ENCODE peak calls at places on chromosomes 3 and 15, in eight cellular contexts. J is A549, R is suprapubic skin, X is heart left ventricle, N is breast epithelium, S is IMR-90, F is GM12891, Q is GM12892. E is an unnamed sample.

GRCh38 chr3:48406443-48407431 is 23.1 kb downstream of the PLXNB1 start:
- DNase-seq in J (no peak), R (peak), X (no peak), N (peak), S (no peak), F (peak), Q (peak), E (no peak)

GRCh38 chr3:73437828-73438227 is 186.9 kb downstream of the PDZRN3 start:
- DNase-seq in J (no peak), R (no peak), X (no peak), N (no peak), S (peak), F (no peak), Q (no peak), E (no peak)

GRCh38 chr3:58421004-58421403 is 12.6 kb downstream of the PDHB start:
- DNase-seq in J (no peak), R (no peak), X (no peak), N (no peak), S (no peak), F (no peak), Q (no peak), E (no peak)

GRCh38 chr15:57769266-57769665 is 62.8 kb downstream of the POLR2M start:
- DNase-seq in J (no peak), R (no peak), X (peak), N (no peak), S (peak), F (no peak), Q (no peak), E (no peak)

GRCh38 chr3:8741581-8742355 is 8.2 kb downstream of the CAV3 start:
- DNase-seq in J (peak), R (peak), X (no peak), N (peak), S (peak), F (no peak), Q (no peak), E (peak)

GRCh38 chr3:5138214-5138981 is 16.3 kb downstream of the ARL8B start:
- DNase-seq in J (no peak), R (no peak), X (no peak), N (no peak), S (peak), F (no peak), Q (no peak), E (no peak)

GRCh38 chr15:64246364-64247189 is 83.8 kb upstream of the PPIB start:
- DNase-seq in J (peak), R (no peak), X (no peak), N (no peak), S (peak), F (peak), Q (peak), E (peak)

GRCh38 chr15:89665449-89666146 is 10.3 kb upstream of the KIF7 start:
- DNase-seq in J (peak), R (no peak), X (peak), N (no peak), S (peak), F (no peak), Q (no peak), E (no peak)

GRCh38 chr3:61030469-61031035 is 220.7 kb downstream of the FHIT start:
- DNase-seq in J (no peak), R (no peak), X (no peak), N (no peak), S (no peak), F (no peak), Q (no peak), E (peak)

GRCh38 chr3:106135451-106136160 is 266.8 kb upstream of the CBLB start:
- DNase-seq in J (no peak), R (no peak), X (peak), N (no peak), S (no peak), F (no peak), Q (no peak), E (no peak)

GRCh38 chr3:120470870-120471269 is 20.1 kb upstream of the FSTL1 start:
- DNase-seq in J (no peak), R (no peak), X (no peak), N (no peak), S (no peak), F (no peak), Q (no peak), E (no peak)

GRCh38 chr3:62261121-62261520 is 112.2 kb downstream of the FEZF2 start:
- DNase-seq in J (no peak), R (no peak), X (no peak), N (no peak), S (no peak), F (no peak), Q (no peak), E (no peak)

GRCh38 chr3:52374173-52374572 is 58.1 kb downstream of the DNAH1 start:
- DNase-seq in J (no peak), R (no peak), X (no peak), N (no peak), S (no peak), F (no peak), Q (no peak), E (no peak)

GRCh38 chr15:78120523-78120922 is 10.7 kb downstream of the CIB2 start:
- DNase-seq in J (no peak), R (no peak), X (no peak), N (no peak), S (no peak), F (no peak), Q (no peak), E (no peak)

GRCh38 chr3:45312836-45313493 is 75.4 kb upstream of the LARS2 start:
- DNase-seq in J (no peak), R (peak), X (no peak), N (no peak), S (no peak), F (no peak), Q (no peak), E (no peak)

GRCh38 chr15:63244399-63244798 is 33.0 kb upstream of the APH1B start:
- DNase-seq in J (no peak), R (no peak), X (no peak), N (no peak), S (no peak), F (no peak), Q (no peak), E (no peak)

GRCh38 chr15:28918141-28918983 is 32.6 kb downstream of the APBA2 start:
- DNase-seq in J (peak), R (peak), X (no peak), N (no peak), S (no peak), F (no peak), Q (no peak), E (no peak)

GRCh38 chr3:55633333-55633732 is 146.2 kb upstream of the WNT5A start:
- DNase-seq in J (no peak), R (no peak), X (no peak), N (no peak), S (no peak), F (no peak), Q (no peak), E (no peak)

GRCh38 chr15:81911572-81911971 is 134.2 kb downstream of the MEX3B start:
- DNase-seq in J (no peak), R (no peak), X (no peak), N (no peak), S (no peak), F (no peak), Q (no peak), E (no peak)

GRCh38 chr15:64224508-64224907 is 61.7 kb upstream of the PPIB start:
- DNase-seq in J (no peak), R (no peak), X (no peak), N (no peak), S (peak), F (no peak), Q (no peak), E (no peak)

GRCh38 chr15:37038036-37038715 is 62.2 kb downstream of the MEIS2 start:
- DNase-seq in J (no peak), R (no peak), X (no peak), N (no peak), S (peak), F (no peak), Q (no peak), E (no peak)

GRCh38 chr3:169104972-169105371 is 558.5 kb downstream of the MECOM start:
- DNase-seq in J (no peak), R (no peak), X (no peak), N (no peak), S (peak), F (no peak), Q (no peak), E (no peak)

GRCh38 chr3:138921316-138922292 is 25.3 kb downstream of the FOXL2 start:
- DNase-seq in J (peak), R (no peak), X (no peak), N (peak), S (peak), F (no peak), Q (no peak), E (peak)

GRCh38 chr3:187550446-187550845 is 119.7 kb downstream of the SST start:
- DNase-seq in J (no peak), R (no peak), X (no peak), N (no peak), S (no peak), F (no peak), Q (no peak), E (no peak)

GRCh38 chr3:139935071-139935865 is at the start of gene CLSTN2:
- DNase-seq in J (peak), R (peak), X (peak), N (no peak), S (no peak), F (peak), Q (peak), E (no peak)

GRCh38 chr3:18112976-18113766 is 312.0 kb downstream of the SATB1 start:
- DNase-seq in J (no peak), R (no peak), X (no peak), N (no peak), S (no peak), F (no peak), Q (no peak), E (no peak)

GRCh38 chr3:83926291-83926690 is 1032.5 kb upstream of the CADM2 start:
- DNase-seq in J (no peak), R (no peak), X (no peak), N (no peak), S (no peak), F (no peak), Q (no peak), E (no peak)

GRCh38 chr3:62667714-62668113 is 207.5 kb downstream of the CADPS start:
- DNase-seq in J (no peak), R (no peak), X (no peak), N (no peak), S (no peak), F (no peak), Q (no peak), E (no peak)

GRCh38 chr15:75647370-75648155 is at the start of gene SNX33:
- DNase-seq in J (peak), R (peak), X (peak), N (peak), S (peak), F (peak), Q (peak), E (no peak)
- TF ChIP-seq POLR2A in J (peak), R (peak), X (peak), N (peak), S (peak), F (no peak), Q (no peak), E (peak)

GRCh38 chr3:171806200-171807128 is 3.8 kb downstream of the PLD1 start:
- DNase-seq in J (peak), R (no peak), X (no peak), N (no peak), S (peak), F (no peak), Q (no peak), E (no peak)
- TF ChIP-seq POLR2A in J (no peak), R (no peak), X (no peak), N (no peak), S (no peak), F (no peak), Q (no peak), E (no peak)

DNA sequence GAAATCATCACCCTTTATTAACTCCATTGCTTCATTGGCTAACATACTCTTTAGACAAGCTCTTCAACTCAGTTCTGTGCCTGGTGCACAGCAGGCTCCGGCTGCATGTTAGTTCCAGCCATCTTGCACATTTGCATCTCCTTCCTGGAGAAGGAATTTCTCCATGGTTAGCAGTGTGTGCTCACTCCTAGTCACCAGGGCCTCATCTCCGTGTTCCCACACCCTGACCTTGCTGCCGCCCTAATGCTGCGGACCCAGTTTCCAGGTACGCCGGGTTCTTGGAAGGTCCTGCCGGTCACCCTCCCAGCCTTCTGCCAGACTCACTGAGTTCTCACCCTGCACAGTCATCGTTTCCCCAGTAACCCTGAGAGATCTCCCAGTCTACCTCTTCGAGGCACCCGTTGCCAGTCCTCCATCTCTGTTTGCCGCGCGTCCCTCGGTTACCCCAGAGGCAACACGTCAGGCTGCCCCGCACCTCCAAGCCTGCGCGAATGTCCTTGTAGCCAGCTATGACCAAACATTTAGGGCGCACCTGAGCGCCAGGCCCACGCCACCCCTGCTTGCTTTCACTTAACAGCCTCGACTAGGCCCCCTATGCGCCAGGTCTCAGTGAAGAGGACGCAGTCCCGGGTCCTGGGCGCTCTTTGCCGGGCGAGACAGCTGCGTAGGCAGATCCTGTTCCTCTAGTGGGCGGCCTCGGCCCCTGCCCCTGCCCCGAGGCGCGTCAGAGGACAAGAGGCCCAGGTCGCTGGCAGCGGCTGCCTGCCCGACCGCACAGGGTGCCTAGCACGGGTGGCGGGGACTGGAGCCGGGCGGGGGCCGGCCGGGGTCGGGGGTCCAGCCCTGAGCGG is 744 bp upstream of the ZNF592 start:
- DNase-seq in J (peak), R (peak), X (peak), N (peak), S (peak), F (no peak), Q (peak), E (peak)
- TF ChIP-seq POLR2A in J (peak), R (peak), X (peak), N (no peak), S (no peak), F (peak), Q (peak), E (peak)

GRCh38 chr3:38027466-38028465 is 1.7 kb downstream of the PLCD1 start:
- DNase-seq in J (no peak), R (no peak), X (peak), N (no peak), S (no peak), F (no peak), Q (no peak), E (no peak)

GRCh38 chr3:38031022-38031994 is 1.9 kb upstream of the PLCD1 start:
- DNase-seq in J (peak), R (peak), X (no peak), N (peak), S (no peak), F (no peak), Q (no peak), E (peak)

GRCh38 chr3:38028621-38029361 is 651 bp downstream of the PLCD1 start:
- DNase-seq in J (no peak), R (peak), X (peak), N (no peak), S (no peak), F (no peak), Q (no peak), E (no peak)

GRCh38 chr3:38030126-38031021 is 932 bp upstream of the PLCD1 start:
- DNase-seq in J (no peak), R (no peak), X (peak), N (no peak), S (no peak), F (no peak), Q (no peak), E (no peak)

DNA sequence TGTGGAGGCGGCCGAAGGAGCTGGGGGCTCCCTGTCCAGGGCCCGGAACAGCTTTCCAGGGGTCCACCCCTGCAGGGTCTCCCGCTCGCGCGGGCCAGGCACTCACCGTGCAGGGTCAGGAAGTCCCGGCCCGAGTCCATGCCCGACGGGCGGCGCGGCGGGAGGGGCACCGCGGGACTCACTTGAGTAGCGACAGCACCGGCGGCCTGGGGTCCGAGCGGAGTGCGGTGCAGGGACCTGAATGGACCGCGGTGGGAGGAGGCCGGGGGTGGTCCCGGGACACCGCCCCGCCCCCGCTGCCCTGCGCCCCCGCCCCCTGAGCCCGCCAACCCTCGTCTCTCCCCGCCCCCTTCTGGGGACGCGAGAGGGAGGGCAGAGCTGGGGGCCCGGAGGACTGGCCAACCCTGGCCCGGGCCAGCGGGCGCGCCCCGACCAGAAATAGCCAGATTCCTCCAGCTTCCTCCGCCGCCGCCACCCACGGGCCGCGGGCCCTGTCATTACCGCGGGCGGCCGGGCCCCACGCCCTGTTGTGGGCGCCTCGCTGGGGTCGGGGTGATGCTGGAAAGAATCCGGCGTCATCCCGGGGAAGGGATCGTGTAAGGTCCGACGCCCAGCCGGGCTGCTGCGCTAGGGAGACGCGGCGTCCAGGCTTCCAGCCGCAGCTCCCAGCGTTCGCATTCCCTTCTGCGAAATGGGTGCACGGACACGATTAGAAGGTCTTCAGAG is at the start of gene PLCD1:
- DNase-seq in J (peak), R (peak), X (peak), N (peak), S (no peak), F (no peak), Q (no peak), E (no peak)
- TF ChIP-seq POLR2A in J (no peak), R (no peak), X (peak), N (no peak), S (no peak), F (no peak), Q (no peak), E (no peak)

GRCh38 chr3:50227390-50228183 is 8.4 kb upstream of the GNAI2 start:
- DNase-seq in J (peak), R (peak), X (peak), N (peak), S (peak), F (peak), Q (peak), E (peak)
- TF ChIP-seq POLR2A in J (no peak), R (no peak), X (peak), N (no peak), S (peak), F (no peak), Q (peak), E (peak)

E was measured in H54.